ENCODE peak calls at places on chromosomes 6 and 20, in seven cellular contexts. R is occipital lobe; X is H54; C is LoVo; K is stimulated activated naive CD4-positive, alpha-beta T cell; G is NCI-H1092; U is fibroblast of villous mesenchyme. S is an unnamed sample.

GRCh38 chr20:61322151-61322860 is 70.2 kb downstream of the CDH4 start:
- DNase-seq in R (no peak), U (no peak), C (no peak), X (no peak), G (no peak), K (no peak), S (no peak)

GRCh38 chr20:37379967-37380828 is 34.3 kb downstream of the SRC start:
- DNase-seq in U (peak; percentile 11), X (no peak), R (no peak), C (peak; percentile 55), K (no peak), G (no peak), S (peak; percentile 39)

GRCh38 chr20:37897008-37897548 is 5.8 kb upstream of the VSTM2L start:
- DNase-seq in K (no peak), C (no peak), R (no peak), G (peak; percentile 45), X (no peak), U (no peak), S (peak; percentile 37)

GRCh38 chr20:63273635-63274380 is 1.2 kb downstream of the ARFGAP1 start:
- DNase-seq in C (peak; percentile 42), G (no peak), X (peak; percentile 92), R (no peak), K (no peak), U (peak; percentile 84), S (peak; percentile 64)

GRCh38 chr6:44228031-44228430 is 4.6 kb downstream of the SLC29A1 start:
- DNase-seq in R (no peak), K (no peak), G (no peak), C (no peak), U (no peak), X (no peak), S (no peak)

GRCh38 chr20:44012466-44013226 is 98.0 kb downstream of the TOX2 start:
- DNase-seq in K (no peak), U (no peak), G (no peak), X (no peak), R (no peak), C (no peak), S (no peak)

GRCh38 chr6:150272264-150272975 is 96.4 kb upstream of the IYD start:
- DNase-seq in C (no peak), U (no peak), R (no peak), X (no peak), G (no peak), K (no peak), S (peak; percentile 45)

GRCh38 chr20:15742627-15743026 is 830.6 kb downstream of the KIF16B start:
- DNase-seq in R (no peak), G (no peak), C (no peak), K (no peak), U (no peak), X (no peak), S (no peak)

GRCh38 chr6:89297695-89298351 is 17.3 kb downstream of the GABRR2 start:
- DNase-seq in R (peak; percentile 32), X (peak; percentile 65), K (no peak), U (peak; percentile 96), C (peak; percentile 94), G (no peak), S (peak; percentile 67)

GRCh38 chr6:44253307-44254101 is 3.8 kb downstream of the SLC35B2 start:
- DNase-seq in K (peak; percentile 57), C (peak; percentile 43), X (no peak), G (no peak), U (peak; percentile 32), R (no peak), S (peak; percentile 84)

GRCh38 chr6:144156991-144157390 is 6.7 kb downstream of the STX11 start:
- DNase-seq in U (no peak), C (no peak), K (no peak), G (no peak), R (no peak), X (no peak), S (no peak)

GRCh38 chr6:8108031-8108660 is 5.8 kb upstream of the EEF1E1 start:
- DNase-seq in X (peak; percentile 72), C (no peak), R (no peak), G (no peak), U (peak; percentile 92), K (no peak), S (peak; percentile 35)

GRCh38 chr6:70709826-70710225 is 42.1 kb downstream of the SMAP1 start:
- DNase-seq in U (peak; percentile 80), X (peak; percentile 5), G (no peak), K (no peak), R (no peak), C (peak; percentile 12), S (no peak)

GRCh38 chr6:43873806-43874714 is 104.0 kb downstream of the VEGFA start:
- DNase-seq in U (no peak), C (no peak), X (no peak), R (no peak), G (peak; percentile 52), K (no peak), S (no peak)

GRCh38 chr6:128204621-128205020 is 303.8 kb upstream of the THEMIS start:
- DNase-seq in C (peak; percentile 64), R (no peak), K (no peak), U (peak; percentile 67), G (no peak), X (no peak), S (no peak)

GRCh38 chr6:21321076-21321475 is 272.5 kb upstream of the SOX4 start:
- DNase-seq in X (no peak), R (no peak), G (no peak), C (no peak), K (no peak), U (no peak), S (no peak)

GRCh38 chr6:148814082-148814790 is 67.4 kb downstream of the UST start:
- DNase-seq in R (no peak), C (no peak), K (no peak), U (peak; percentile 62), G (no peak), X (no peak), S (no peak)

GRCh38 chr6:163951326-163951725 is 536.8 kb downstream of the QKI start:
- DNase-seq in K (no peak), U (no peak), R (no peak), X (no peak), G (no peak), C (no peak), S (no peak)

GRCh38 chr6:41488392-41489129 is 57.6 kb upstream of the FOXP4 start:
- DNase-seq in K (no peak), C (no peak), G (peak; percentile 32), U (peak; percentile 77), X (peak; percentile 92), R (no peak), S (no peak)